ENCODE peak calls at places on chromosome 15, in four cellular contexts. R is stomach, M is body of pancreas, T is vagina. G is an unnamed sample.

GRCh38 chr15:59051867-59052861 is 52.8 kb upstream of the CCNB2 start:
- DNase-seq in R (no peak), M (no peak), T (no peak), G (no peak)

GRCh38 chr15:91634163-91634562 is 219.3 kb upstream of the SLCO3A1 start:
- DNase-seq in R (no peak), M (no peak), T (no peak), G (no peak)

GRCh38 chr15:47374222-47374621 is 343.1 kb upstream of the SEMA6D start:
- DNase-seq in R (no peak), M (no peak), T (no peak), G (no peak)

GRCh38 chr15:91186892-91187644 is 87.0 kb downstream of the SV2B start:
- DNase-seq in R (no peak), M (peak; percentile 14), T (no peak), G (no peak)

GRCh38 chr15:71136159-71137137 is 21.2 kb downstream of the THSD4 start:
- DNase-seq in R (no peak), M (no peak), T (no peak), G (no peak)

GRCh38 chr15:66692391-66692790 is 9.6 kb upstream of the SMAD6 start:
- DNase-seq in R (no peak), M (no peak), T (no peak), G (no peak)

GRCh38 chr15:47027322-47027946 is 689.9 kb upstream of the SEMA6D start:
- DNase-seq in R (no peak), M (no peak), T (no peak), G (no peak)

GRCh38 chr15:71362556-71362955 is 247.3 kb downstream of the THSD4 start:
- DNase-seq in R (no peak), M (no peak), T (no peak), G (no peak)

GRCh38 chr15:91135201-91136130 is 35.4 kb downstream of the SV2B start:
- DNase-seq in R (no peak), M (no peak), T (no peak), G (no peak)

GRCh38 chr15:93694038-93694437 is 537.3 kb upstream of the MCTP2 start:
- DNase-seq in R (no peak), M (no peak), T (no peak), G (no peak)

GRCh38 chr15:29031502-29032228 is 145.9 kb downstream of the APBA2 start:
- DNase-seq in R (no peak), M (no peak), T (no peak), G (no peak)

GRCh38 chr15:37520882-37521281 is 413.6 kb upstream of the TMCO5A start:
- DNase-seq in R (no peak), M (no peak), T (no peak), G (no peak)

GRCh38 chr15:51108933-51109550 is 14.3 kb upstream of the TNFAIP8L3 start:
- DNase-seq in R (no peak), M (no peak), T (no peak), G (no peak)

GRCh38 chr15:73051402-73051810 is 857 bp upstream of the NEO1 start:
- DNase-seq in R (peak; percentile 68), M (peak; percentile 75), T (no peak), G (peak; percentile 6)

GRCh38 chr15:88813960-88814359 is 10.7 kb downstream of the ACAN start:
- DNase-seq in R (no peak), M (no peak), T (no peak), G (no peak)

GRCh38 chr15:88624156-88624970 is 3.2 kb downstream of the AEN start:
- DNase-seq in R (no peak), M (no peak), T (no peak), G (no peak)

GRCh38 chr15:57526076-57526475 is 65.6 kb upstream of the MYZAP start:
- DNase-seq in R (no peak), M (no peak), T (no peak), G (no peak)

GRCh38 chr15:59616390-59616789 is 4.8 kb downstream of the GCNT3 start:
- DNase-seq in R (no peak), M (no peak), T (no peak), G (no peak)

GRCh38 chr15:62110000-62110851 is 43.4 kb downstream of the C2CD4A start:
- DNase-seq in R (no peak), M (peak; percentile 48), T (no peak), G (no peak)

GRCh38 chr15:99706557-99707303 is 26.5 kb downstream of the LYSMD4 start:
- DNase-seq in R (no peak), M (no peak), T (no peak), G (no peak)
- TF ChIP-seq POLR2A in R (no peak), M (no peak), T (no peak), G (no peak)

GRCh38 chr15:74548236-74548635 is 7.2 kb downstream of the ARID3B start:
- DNase-seq in R (no peak), M (no peak), T (no peak), G (no peak)
- H3K4me1 ChIP-seq in R (peaks cover 40% of the 10 kb centered on the region), M (peaks cover 23% of the 10 kb centered on the region), T (peaks cover 19% of the 10 kb centered on the region), G (peaks cover 12% of the 10 kb centered on the region)

DNA sequence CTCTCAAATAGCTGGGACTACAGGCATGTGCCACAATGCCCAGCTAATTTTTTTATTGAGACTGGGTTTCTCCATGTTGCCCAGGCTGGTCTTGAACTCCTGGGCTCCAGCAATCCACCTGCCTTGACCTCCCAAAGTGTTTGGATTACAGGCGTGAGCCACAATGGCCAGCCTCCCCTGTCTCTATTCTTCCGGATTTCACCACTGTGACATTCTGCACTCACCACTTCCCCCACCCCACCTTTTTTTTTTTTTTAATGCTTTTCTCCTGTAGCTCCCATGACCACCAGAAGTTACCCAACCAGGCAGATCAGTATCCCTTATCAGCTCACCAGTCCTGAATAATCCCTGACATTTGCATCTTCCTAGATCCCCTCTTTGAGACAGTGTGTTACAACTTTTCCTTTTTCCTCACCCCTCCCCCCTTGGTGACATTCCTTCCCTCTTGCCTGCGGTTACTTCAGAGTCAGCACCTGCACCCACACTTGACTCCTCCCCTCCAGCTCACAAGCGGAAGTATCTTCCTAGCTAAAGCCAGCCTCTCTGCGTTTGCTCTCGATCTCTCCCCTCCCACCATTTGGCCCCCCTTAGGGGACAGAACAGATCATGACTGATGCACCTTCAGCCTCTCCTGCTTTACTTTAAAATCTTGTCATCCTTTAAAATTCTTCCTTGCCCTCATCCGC is 13.5 kb upstream of the ZNF592 start:
- DNase-seq in R (peak; percentile 75), M (peak; percentile 58), T (no peak), G (peak; percentile 33)
- TF ChIP-seq POLR2A in R (no peak), M (peak; percentile 30), T (no peak), G (no peak)

DNA sequence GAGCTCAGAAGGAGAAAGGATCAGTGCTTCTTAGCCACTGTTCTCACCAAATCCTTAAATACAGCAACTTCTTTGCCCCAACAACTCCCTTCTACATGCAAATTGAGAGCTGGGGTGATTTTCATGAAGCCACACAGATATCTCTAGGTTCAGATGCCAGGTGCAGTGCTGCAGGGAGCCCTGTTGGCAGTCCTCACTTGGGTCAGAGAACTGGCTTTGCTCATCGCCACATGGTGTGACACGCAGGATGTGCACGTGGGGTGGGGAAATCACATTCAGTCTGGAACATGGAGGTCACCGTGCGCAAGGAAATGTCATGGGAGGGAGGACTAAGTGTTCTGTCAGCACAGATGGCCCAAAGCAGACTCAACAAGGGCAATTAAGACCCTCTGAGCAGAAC is 103.8 kb downstream of the WDR76 start:
- DNase-seq in R (no peak), M (no peak), T (no peak), G (no peak)
- H3K4me1 ChIP-seq in R (no peaks in the 10 kb centered on the region), M (no peaks in the 10 kb centered on the region), T (peaks cover 15% of the 10 kb centered on the region), G (no peaks in the 10 kb centered on the region)

DNA sequence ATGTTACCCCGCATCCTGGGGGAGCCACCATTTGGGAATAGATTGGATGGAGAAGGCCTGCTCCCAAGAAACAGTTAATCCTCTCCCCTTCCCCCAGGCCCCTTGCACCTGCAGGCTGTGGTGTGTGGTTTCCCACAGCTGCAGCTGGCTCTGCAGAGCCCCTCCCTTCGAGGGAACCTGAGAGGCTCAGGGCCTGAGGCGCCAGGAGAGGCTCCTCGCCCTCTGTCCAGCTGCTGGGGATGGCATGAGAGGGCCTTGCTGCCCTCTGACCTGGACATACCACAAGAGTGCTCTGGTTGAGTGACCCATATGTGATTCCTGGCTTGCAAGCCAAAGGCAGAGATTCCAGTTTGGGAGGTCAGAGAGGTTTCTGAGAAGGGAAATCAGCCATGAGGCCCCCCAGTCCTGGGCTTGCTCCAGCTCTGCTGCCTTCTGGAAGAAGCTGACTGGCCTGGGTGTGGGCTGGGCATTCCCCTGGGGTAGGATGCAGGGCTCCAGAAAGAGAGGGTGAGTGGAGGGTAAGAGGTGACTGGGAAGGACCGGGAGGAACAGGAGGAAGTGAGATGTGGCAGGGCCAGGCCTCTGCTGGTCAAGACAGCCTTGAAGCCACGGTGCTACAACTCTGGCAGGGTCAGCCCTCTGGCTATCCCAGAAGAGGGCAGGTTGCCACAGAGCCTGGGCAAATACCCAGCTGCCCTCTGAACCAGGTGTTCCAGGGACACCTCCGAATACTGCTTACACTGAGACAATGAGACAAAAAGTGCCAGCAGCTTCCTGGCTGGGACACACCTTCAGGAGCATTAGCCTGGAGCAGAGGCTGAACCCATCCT is 16.0 kb upstream of the SRP14 start:
- DNase-seq in R (peak; percentile 84), M (peak; percentile 83), T (no peak), G (no peak)
- TF ChIP-seq POLR2A in R (no peak), M (peak; percentile 26), T (no peak), G (no peak)

GRCh38 chr15:63226966-63227401 is 37.6 kb downstream of the RAB8B start:
- DNase-seq in R (no peak), M (no peak), T (no peak), G (no peak)
- H3K4me1 ChIP-seq in R (peaks cover 29% of the 10 kb centered on the region), M (no peaks in the 10 kb centered on the region), T (peaks cover 12% of the 10 kb centered on the region), G (peaks cover 38% of the 10 kb centered on the region)

DNA sequence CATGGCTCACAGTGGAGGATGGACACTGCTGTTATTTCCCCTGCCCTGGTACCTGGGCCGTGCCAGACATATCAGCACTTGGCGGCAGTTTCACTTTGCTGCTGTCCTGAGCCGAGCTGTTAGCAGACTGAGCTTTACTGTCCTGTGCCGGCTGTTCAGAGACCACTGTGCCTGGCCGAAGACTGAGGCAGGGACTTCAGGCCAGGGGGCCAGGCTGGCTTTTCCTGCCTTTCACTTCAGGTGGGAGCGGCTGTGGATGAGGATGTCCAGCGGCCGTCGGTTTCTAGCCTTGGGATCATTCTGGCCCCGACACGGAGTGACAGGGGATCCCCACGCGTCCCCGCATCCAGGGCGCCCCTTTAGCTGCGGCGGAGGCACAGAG is 1.0 kb downstream of the ATP10A start:
- DNase-seq in R (no peak), M (no peak), T (no peak), G (no peak)
- TF ChIP-seq POLR2A in R (no peak), M (no peak), T (no peak), G (no peak)

DNA sequence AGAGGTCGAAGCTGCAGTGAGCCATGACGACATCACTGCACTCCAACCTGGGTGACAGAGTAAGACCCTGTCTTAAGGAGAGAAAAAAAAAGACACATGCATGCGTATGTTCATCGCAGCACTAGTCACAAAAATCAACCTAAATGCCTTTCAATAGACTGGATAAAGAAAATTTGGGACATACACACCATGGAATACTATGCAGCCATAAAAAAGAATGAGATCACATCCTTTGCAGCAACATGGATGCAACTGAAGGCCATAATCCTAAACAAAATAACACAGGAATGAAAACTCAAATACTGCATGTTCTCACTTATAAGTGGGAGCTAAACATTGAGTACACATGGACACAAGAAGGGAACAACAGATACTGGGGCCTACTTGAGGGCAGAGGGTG is 53.1 kb downstream of the FSIP1 start:
- DNase-seq in R (no peak), M (no peak), T (no peak), G (no peak)
- H3K4me1 ChIP-seq in R (no peaks in the 10 kb centered on the region), M (no peaks in the 10 kb centered on the region), T (no peaks in the 10 kb centered on the region), G (no peaks in the 10 kb centered on the region)